ENCODE peak calls at places on chromosomes 5 and 9, in six cellular contexts. One of them, this sample, is unnamed.

GRCh38 chr9:111959468-111959941 is 62.9 kb downstream of the UGCG start:
- DNase-seq in fibroblast of lung: peak; percentile 82
- DNase-seq in cardiac muscle cell: peak; percentile 76
- DNase-seq in astrocyte: peak; percentile 92
- DNase-seq in tibial nerve: no peak
- DNase-seq in lung: no peak
- DNase-seq in this sample: no peak

GRCh38 chr9:78311075-78311474 is 14.2 kb downstream of the PSAT1 start:
- DNase-seq in cardiac muscle cell: no peak
- DNase-seq in astrocyte: no peak
- DNase-seq in tibial nerve: no peak
- DNase-seq in fibroblast of lung: no peak
- DNase-seq in lung: no peak
- DNase-seq in this sample: no peak

GRCh38 chr5:129098488-129099183 is 4.1 kb downstream of the ISOC1 start:
- DNase-seq in lung: no peak
- DNase-seq in tibial nerve: no peak
- DNase-seq in astrocyte: no peak
- DNase-seq in fibroblast of lung: no peak
- DNase-seq in cardiac muscle cell: peak; percentile 23
- DNase-seq in this sample: no peak

GRCh38 chr9:70411141-70411929 is 3.1 kb downstream of the KLF9 start:
- DNase-seq in fibroblast of lung: peak; percentile 89
- DNase-seq in lung: peak; percentile 55
- DNase-seq in astrocyte: peak; percentile 74
- DNase-seq in tibial nerve: peak; percentile 39
- DNase-seq in cardiac muscle cell: peak; percentile 76
- DNase-seq in this sample: peak; percentile 65

GRCh38 chr5:77452351-77452750 is 39.8 kb downstream of the WDR41 start:
- DNase-seq in lung: no peak
- DNase-seq in fibroblast of lung: peak; percentile 41
- DNase-seq in astrocyte: no peak
- DNase-seq in tibial nerve: no peak
- DNase-seq in cardiac muscle cell: no peak
- DNase-seq in this sample: no peak

GRCh38 chr9:124222918-124223720 is 34.6 kb upstream of the NEK6 start:
- DNase-seq in tibial nerve: peak; percentile 61
- DNase-seq in lung: peak; percentile 59
- DNase-seq in fibroblast of lung: peak; percentile 63
- DNase-seq in astrocyte: no peak
- DNase-seq in cardiac muscle cell: peak; percentile 56
- DNase-seq in this sample: peak; percentile 70

GRCh38 chr5:83509535-83509934 is 38.0 kb downstream of the VCAN start:
- DNase-seq in cardiac muscle cell: peak; percentile 86
- DNase-seq in astrocyte: peak; percentile 92
- DNase-seq in lung: peak; percentile 34
- DNase-seq in tibial nerve: no peak
- DNase-seq in fibroblast of lung: peak; percentile 50
- DNase-seq in this sample: no peak

GRCh38 chr5:147887026-147887627 is 8.6 kb downstream of the SCGB3A2 start:
- DNase-seq in lung: no peak
- DNase-seq in tibial nerve: no peak
- DNase-seq in astrocyte: no peak
- DNase-seq in fibroblast of lung: peak; percentile 60
- DNase-seq in cardiac muscle cell: peak; percentile 28
- DNase-seq in this sample: peak; percentile 23

GRCh38 chr9:96129698-96130097 is 172.3 kb downstream of the HSD17B3 start:
- DNase-seq in fibroblast of lung: no peak
- DNase-seq in astrocyte: no peak
- DNase-seq in tibial nerve: no peak
- DNase-seq in lung: no peak
- DNase-seq in cardiac muscle cell: no peak
- DNase-seq in this sample: no peak

GRCh38 chr9:110575952-110576351 is 3.6 kb downstream of the SVEP1 start:
- DNase-seq in lung: no peak
- DNase-seq in tibial nerve: no peak
- DNase-seq in cardiac muscle cell: peak; percentile 23
- DNase-seq in astrocyte: no peak
- DNase-seq in fibroblast of lung: no peak
- DNase-seq in this sample: no peak

GRCh38 chr9:124618476-124618875 is 111.3 kb upstream of the NR5A1 start:
- DNase-seq in astrocyte: peak; percentile 74
- DNase-seq in lung: no peak
- DNase-seq in fibroblast of lung: no peak
- DNase-seq in tibial nerve: no peak
- DNase-seq in cardiac muscle cell: no peak
- DNase-seq in this sample: no peak

GRCh38 chr9:105405514-105406131 is 42.2 kb upstream of the FSD1L start:
- DNase-seq in astrocyte: peak; percentile 61
- DNase-seq in lung: no peak
- DNase-seq in fibroblast of lung: no peak
- DNase-seq in tibial nerve: no peak
- DNase-seq in cardiac muscle cell: no peak
- DNase-seq in this sample: no peak

GRCh38 chr5:137743031-137743640 is 7.2 kb upstream of the KLHL3 start:
- DNase-seq in astrocyte: peak; percentile 43
- DNase-seq in tibial nerve: no peak
- DNase-seq in fibroblast of lung: peak; percentile 84
- DNase-seq in cardiac muscle cell: peak; percentile 90
- DNase-seq in lung: no peak
- DNase-seq in this sample: peak; percentile 61

GRCh38 chr5:165722401-165722800 is 2217.0 kb downstream of the MAT2B start:
- DNase-seq in fibroblast of lung: no peak
- DNase-seq in tibial nerve: no peak
- DNase-seq in lung: no peak
- DNase-seq in cardiac muscle cell: no peak
- DNase-seq in astrocyte: no peak
- DNase-seq in this sample: no peak

GRCh38 chr5:111394580-111394979 is 117.8 kb downstream of the STARD4 start:
- DNase-seq in fibroblast of lung: peak; percentile 82
- DNase-seq in lung: no peak
- DNase-seq in cardiac muscle cell: peak; percentile 83
- DNase-seq in astrocyte: peak; percentile 65
- DNase-seq in tibial nerve: no peak
- DNase-seq in this sample: no peak

GRCh38 chr9:13932472-13933267 is 381.3 kb downstream of the NFIB start:
- DNase-seq in cardiac muscle cell: no peak
- DNase-seq in lung: no peak
- DNase-seq in astrocyte: no peak
- DNase-seq in fibroblast of lung: no peak
- DNase-seq in tibial nerve: no peak
- DNase-seq in this sample: no peak

GRCh38 chr9:132207839-132208615 is 46.2 kb downstream of the NTNG2 start:
- DNase-seq in lung: no peak
- DNase-seq in tibial nerve: no peak
- DNase-seq in cardiac muscle cell: no peak
- DNase-seq in fibroblast of lung: no peak
- DNase-seq in astrocyte: no peak
- DNase-seq in this sample: no peak

GRCh38 chr5:139733698-139734491 is 61.7 kb upstream of the PSD2 start:
- DNase-seq in tibial nerve: peak; percentile 47
- DNase-seq in lung: no peak
- DNase-seq in cardiac muscle cell: no peak
- DNase-seq in fibroblast of lung: no peak
- DNase-seq in astrocyte: no peak
- DNase-seq in this sample: no peak

GRCh38 chr5:42531611-42532010 is 108.4 kb downstream of the GHR start:
- DNase-seq in fibroblast of lung: peak; percentile 57
- DNase-seq in astrocyte: no peak
- DNase-seq in cardiac muscle cell: no peak
- DNase-seq in tibial nerve: no peak
- DNase-seq in lung: no peak
- DNase-seq in this sample: no peak

GRCh38 chr9:5435912-5436311 is 1.8 kb downstream of the PLGRKT start:
- DNase-seq in lung: no peak
- DNase-seq in cardiac muscle cell: no peak
- DNase-seq in fibroblast of lung: no peak
- DNase-seq in astrocyte: no peak
- DNase-seq in tibial nerve: no peak
- DNase-seq in this sample: no peak

DNA sequence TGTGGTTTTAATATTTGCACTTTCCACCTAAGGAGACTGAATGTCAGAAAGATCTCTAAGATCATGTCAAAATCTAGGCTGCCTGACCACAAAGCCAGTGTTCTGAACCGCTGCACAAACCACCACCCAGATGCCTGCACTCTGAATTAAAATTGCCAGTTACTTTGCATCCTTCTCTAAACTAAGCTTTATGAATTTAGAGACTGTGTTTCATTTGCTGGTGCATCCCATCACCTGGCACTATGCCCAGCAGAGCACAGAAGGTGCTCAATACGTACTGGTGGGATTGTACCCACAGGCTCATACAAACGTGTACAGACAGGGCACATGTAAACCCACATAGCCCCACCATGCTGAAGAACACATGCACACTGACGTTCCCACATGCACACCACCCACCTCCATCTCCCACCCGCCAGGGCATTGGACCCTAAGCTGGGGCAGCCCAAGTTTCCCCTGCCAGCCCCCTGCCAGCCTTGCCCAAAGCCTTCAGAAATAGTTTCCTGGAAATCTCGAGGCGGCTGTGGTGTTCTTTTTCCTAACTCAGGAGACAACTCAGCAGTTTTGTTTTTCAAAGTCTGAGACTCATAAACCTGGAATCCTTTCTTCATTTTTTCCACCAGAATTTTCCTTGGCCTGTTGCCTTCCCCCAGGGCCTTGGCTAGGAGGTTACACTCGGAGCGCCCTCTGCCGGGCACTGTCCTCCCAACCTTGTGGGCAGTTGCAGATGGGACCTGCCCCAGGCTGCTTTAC is 9.6 kb upstream of the TRAF1 start:
- DNase-seq in lung: peak; percentile 91
- DNase-seq in tibial nerve: peak; percentile 95
- DNase-seq in cardiac muscle cell: peak; percentile 97
- DNase-seq in fibroblast of lung: peak; percentile 97
- DNase-seq in astrocyte: peak; percentile 86
- DNase-seq in this sample: peak; percentile 98
- H3K4me1 ChIP-seq in lung: peaks cover 21% of the 10 kb centered on the region
- H3K4me1 ChIP-seq in tibial nerve: peaks cover 42% of the 10 kb centered on the region
- H3K4me1 ChIP-seq in cardiac muscle cell: peaks cover 22% of the 10 kb centered on the region
- H3K4me1 ChIP-seq in fibroblast of lung: peaks cover 33% of the 10 kb centered on the region
- H3K4me1 ChIP-seq in astrocyte: peaks cover 44% of the 10 kb centered on the region
- H3K4me1 ChIP-seq in this sample: peaks cover 30% of the 10 kb centered on the region

DNA sequence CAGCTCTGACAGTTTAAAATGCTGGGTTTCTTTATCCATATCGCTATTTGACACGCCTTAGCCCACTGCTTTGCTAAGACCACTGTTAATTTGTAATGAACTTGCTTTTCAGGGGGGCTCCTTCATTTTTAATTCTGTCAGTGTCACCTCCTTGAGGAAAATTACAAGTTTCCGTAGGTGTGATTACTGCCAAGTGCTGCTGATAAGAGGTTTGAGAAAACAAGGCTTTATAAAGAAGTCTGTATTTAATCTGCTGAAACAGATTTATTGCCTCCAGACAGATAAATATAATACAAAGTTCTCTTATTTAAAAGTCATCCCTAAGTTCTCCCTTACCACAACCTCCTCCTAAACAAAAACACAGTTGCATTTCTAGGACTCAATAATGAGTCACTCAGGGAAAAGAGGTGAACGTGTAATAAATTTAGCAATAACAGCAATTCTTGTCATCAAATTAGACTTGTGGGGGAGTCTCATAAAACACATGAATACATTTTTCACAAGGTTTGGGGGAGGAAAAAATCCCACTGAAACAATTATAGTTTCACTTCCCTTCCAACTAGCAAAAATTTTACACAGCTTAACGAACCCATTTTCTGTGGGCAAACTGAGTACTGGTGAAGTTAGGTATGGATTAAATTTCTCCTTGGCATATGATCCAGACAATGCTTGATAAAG is 72.8 kb downstream of the MAPKAP1 start:
- DNase-seq in astrocyte: no peak
- DNase-seq in lung: no peak
- DNase-seq in cardiac muscle cell: peak; percentile 48
- DNase-seq in tibial nerve: no peak
- DNase-seq in fibroblast of lung: no peak
- DNase-seq in this sample: no peak
- H3K4me3 ChIP-seq in astrocyte: no peak overlapping the region
- H3K4me3 ChIP-seq in lung: no peak overlapping the region
- H3K4me3 ChIP-seq in cardiac muscle cell: no peak overlapping the region
- H3K4me3 ChIP-seq in tibial nerve: no peak overlapping the region
- H3K4me3 ChIP-seq in fibroblast of lung: no peak overlapping the region
- H3K4me3 ChIP-seq in this sample: no peak overlapping the region

GRCh38 chr5:181232593-181232992 is 9.5 kb downstream of the TRIM41 start:
- DNase-seq in cardiac muscle cell: no peak
- DNase-seq in astrocyte: no peak
- DNase-seq in tibial nerve: no peak
- DNase-seq in fibroblast of lung: no peak
- DNase-seq in lung: no peak
- DNase-seq in this sample: no peak
- H3K4me1 ChIP-seq in cardiac muscle cell: no peaks in the 10 kb centered on the region
- H3K4me1 ChIP-seq in astrocyte: no peaks in the 10 kb centered on the region
- H3K4me1 ChIP-seq in tibial nerve: no peaks in the 10 kb centered on the region
- H3K4me1 ChIP-seq in fibroblast of lung: no peaks in the 10 kb centered on the region
- H3K4me1 ChIP-seq in lung: no peaks in the 10 kb centered on the region
- H3K4me1 ChIP-seq in this sample: no peaks in the 10 kb centered on the region

GRCh38 chr9:101485873-101486692 is 47.6 kb upstream of the RNF20 start:
- DNase-seq in fibroblast of lung: peak; percentile 45
- DNase-seq in tibial nerve: no peak
- DNase-seq in cardiac muscle cell: peak; percentile 9
- DNase-seq in astrocyte: no peak
- DNase-seq in lung: no peak
- DNase-seq in this sample: peak; percentile 34
- H3K4me3 ChIP-seq in fibroblast of lung: peak overlapping the region; percentile 72
- H3K4me3 ChIP-seq in tibial nerve: peak overlapping the region; percentile 45
- H3K4me3 ChIP-seq in cardiac muscle cell: peak overlapping the region; percentile 56
- H3K4me3 ChIP-seq in astrocyte: peak overlapping the region; percentile 75
- H3K4me3 ChIP-seq in lung: peak overlapping the region; percentile 47
- H3K4me3 ChIP-seq in this sample: peak overlapping the region; percentile 49

DNA sequence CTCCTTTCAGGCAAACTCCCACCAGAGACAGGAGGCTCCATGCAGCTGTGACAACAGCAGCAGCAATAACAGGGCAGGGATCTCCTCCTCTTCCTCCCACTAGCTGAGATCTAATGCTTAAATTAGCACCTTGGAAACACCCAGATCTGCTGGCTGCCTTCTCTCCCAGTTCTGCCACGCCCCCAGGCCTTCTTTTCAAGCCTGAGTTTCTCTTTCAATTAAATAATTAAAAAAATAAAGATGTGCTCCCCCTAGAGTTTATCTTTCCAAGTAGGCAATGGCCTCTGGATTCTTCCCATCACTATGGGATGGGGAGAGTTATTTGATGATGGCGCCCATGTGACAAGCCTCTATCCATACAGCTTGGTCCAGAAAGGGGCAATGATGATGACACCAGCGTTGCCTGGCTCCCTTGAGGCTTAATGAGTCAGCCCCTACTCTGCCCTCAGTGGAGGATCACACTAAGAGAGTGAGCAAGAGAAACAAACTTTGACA is 3.8 kb downstream of the FAM219A start:
- DNase-seq in cardiac muscle cell: peak; percentile 55
- DNase-seq in tibial nerve: no peak
- DNase-seq in astrocyte: peak; percentile 18
- DNase-seq in fibroblast of lung: peak; percentile 71
- DNase-seq in lung: no peak
- DNase-seq in this sample: peak; percentile 27
- H3K4me1 ChIP-seq in cardiac muscle cell: no peaks in the 10 kb centered on the region
- H3K4me1 ChIP-seq in tibial nerve: peaks cover 7% of the 10 kb centered on the region
- H3K4me1 ChIP-seq in astrocyte: peaks cover 23% of the 10 kb centered on the region
- H3K4me1 ChIP-seq in fibroblast of lung: peaks cover 7% of the 10 kb centered on the region
- H3K4me1 ChIP-seq in lung: peaks cover 27% of the 10 kb centered on the region
- H3K4me1 ChIP-seq in this sample: peaks cover 33% of the 10 kb centered on the region